ENCODE peak calls at places on chromosomes 5 and 9, in seven cellular contexts. U is spleen, E is Caco-2, C is right lobe of liver, Q is tibial nerve, N is psoas muscle, O is sigmoid colon. L is an unnamed sample. For H3K9me3 and H3K27me3, the result is how much of the 10 kb centered on the place peaks cover.

GRCh38 chr9:133693116-133693515 is 45.0 kb downstream of the SARDH start:
- DNase-seq in U (peak), E (no peak), C (no peak), Q (no peak), N (peak), O (no peak), L (no peak)

GRCh38 chr9:77598961-77599360 is 49.2 kb downstream of the GNA14 start:
- DNase-seq in U (no peak), E (no peak), C (no peak), Q (no peak), N (no peak), O (no peak), L (no peak)

GRCh38 chr9:35813434-35814105 is 1.3 kb downstream of the HINT2 start:
- DNase-seq in U (no peak), E (peak), C (no peak), Q (no peak), N (no peak), O (no peak), L (peak)

GRCh38 chr5:73783823-73784222 is 157.8 kb downstream of the ARHGEF28 start:
- DNase-seq in U (no peak), E (no peak), C (no peak), Q (no peak), N (no peak), O (no peak), L (no peak)

GRCh38 chr5:53063791-53064190 is 45.8 kb downstream of the MOCS2 start:
- DNase-seq in U (no peak), E (no peak), C (no peak), Q (no peak), N (no peak), O (no peak), L (no peak)

GRCh38 chr5:116343961-116344360 is 230.7 kb downstream of the SEMA6A start:
- DNase-seq in U (no peak), E (no peak), C (no peak), Q (no peak), N (no peak), O (no peak), L (no peak)

GRCh38 chr9:121620777-121621437 is 30.5 kb upstream of the DAB2IP start:
- DNase-seq in U (no peak), E (peak), C (no peak), Q (no peak), N (no peak), O (no peak), L (peak)

GRCh38 chr5:5304361-5305035 is 118.0 kb upstream of the ICE1 start:
- DNase-seq in U (no peak), E (no peak), C (no peak), Q (no peak), N (no peak), O (no peak), L (no peak)

GRCh38 chr9:14710804-14711203 is 11.7 kb downstream of the CER1 start:
- DNase-seq in U (no peak), E (no peak), C (no peak), Q (no peak), N (no peak), O (no peak), L (no peak)

GRCh38 chr9:18605763-18606162 is 131.8 kb downstream of the ADAMTSL1 start:
- DNase-seq in U (no peak), E (no peak), C (peak), Q (peak), N (peak), O (peak), L (no peak)

GRCh38 chr9:111937781-111938426 is 41.3 kb downstream of the UGCG start:
- DNase-seq in U (peak), E (no peak), C (peak), Q (peak), N (no peak), O (no peak), L (no peak)

GRCh38 chr9:38306899-38307298 is 85.6 kb upstream of the ALDH1B1 start:
- DNase-seq in U (no peak), E (no peak), C (no peak), Q (no peak), N (no peak), O (no peak), L (no peak)

GRCh38 chr9:19583890-19584289 is 175.1 kb downstream of the ACER2 start:
- DNase-seq in U (no peak), E (no peak), C (no peak), Q (no peak), N (no peak), O (no peak), L (no peak)

GRCh38 chr9:70484232-70485130 is 70.0 kb upstream of the KLF9 start:
- DNase-seq in U (no peak), E (peak), C (no peak), Q (peak), N (no peak), O (peak), L (peak)

GRCh38 chr9:8235489-8235888 is 435.9 kb upstream of the DMAC1 start:
- DNase-seq in U (no peak), E (no peak), C (no peak), Q (no peak), N (no peak), O (no peak), L (no peak)
- H3K9me3 ChIP-seq in U (under half), E (under half), C (under half), Q (under half), N (under half), O (under half), L (under half)

GRCh38 chr5:133817456-133817855 is 151.0 kb downstream of the C5orf15 start:
- DNase-seq in U (no peak), E (no peak), C (no peak), Q (no peak), N (peak), O (no peak), L (no peak)

GRCh38 chr5:133814152-133814551 is 154.3 kb downstream of the C5orf15 start:
- DNase-seq in U (no peak), E (no peak), C (no peak), Q (no peak), N (no peak), O (no peak), L (no peak)

GRCh38 chr5:133818869-133819600 is 149.4 kb downstream of the C5orf15 start:
- DNase-seq in U (no peak), E (no peak), C (no peak), Q (no peak), N (no peak), O (no peak), L (no peak)

GRCh38 chr5:133818031-133818431 is 150.4 kb downstream of the C5orf15 start:
- DNase-seq in U (no peak), E (no peak), C (peak), Q (peak), N (peak), O (peak), L (no peak)

DNA sequence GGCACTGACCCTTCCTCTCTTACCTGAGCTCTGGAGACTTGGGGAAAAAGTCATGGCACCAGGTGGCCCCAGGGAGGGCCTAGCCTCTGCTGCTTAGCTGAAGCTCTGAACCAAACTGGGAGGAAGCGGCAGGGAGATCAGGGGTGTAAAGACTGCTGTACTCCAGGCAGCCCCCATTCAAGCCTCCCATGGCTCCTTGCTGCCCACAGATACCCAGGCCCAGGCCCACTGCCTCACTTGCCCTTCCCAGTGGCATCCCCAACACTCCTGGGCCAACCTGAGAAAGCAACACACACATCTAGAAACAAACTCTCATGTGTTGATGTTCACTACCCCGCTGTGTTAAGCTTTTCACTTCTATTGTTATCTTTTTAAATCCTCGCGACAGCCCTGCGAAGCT is 151.6 kb downstream of the C5orf15 start:
- DNase-seq in U (no peak), E (no peak), C (no peak), Q (no peak), N (no peak), O (no peak), L (no peak)
- H3K27me3 ChIP-seq in U (under half), E (under half), C (under half), Q (under half), N (under half), O (under half), L (under half)

GRCh38 chr9:25827626-25828025 is 149.4 kb upstream of the TUSC1 start:
- DNase-seq in U (no peak), E (no peak), C (no peak), Q (no peak), N (no peak), O (no peak), L (no peak)
- H3K9me3 ChIP-seq in U (half or more), E (under half), C (under half), Q (under half), N (under half), O (under half), L (under half)

DNA sequence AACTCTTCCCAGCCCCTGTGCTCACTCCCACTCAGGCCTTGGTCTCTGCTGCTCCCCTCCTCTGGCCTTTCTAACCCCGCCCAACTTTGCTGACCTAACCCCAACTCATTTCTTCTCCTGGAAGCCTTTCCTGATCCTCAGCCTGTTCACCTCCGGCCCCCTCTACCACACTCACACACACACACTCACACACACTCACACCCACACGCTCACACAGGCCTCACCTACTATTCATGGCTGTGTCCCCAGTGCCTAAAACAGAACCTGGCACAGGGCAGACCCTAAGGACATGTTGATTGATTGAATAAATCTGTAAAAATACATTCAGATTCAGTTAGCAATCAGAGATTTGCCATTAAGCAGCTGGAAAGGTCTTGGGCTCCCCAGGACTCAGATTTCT is 28.5 kb upstream of the LHX2 start:
- DNase-seq in U (no peak), E (no peak), C (no peak), Q (no peak), N (no peak), O (no peak), L (no peak)
- H3K27me3 ChIP-seq in U (under half), E (under half), C (under half), Q (under half), N (under half), O (under half), L (under half)

GRCh38 chr9:126706698-126707053 is 92.9 kb downstream of the LMX1B start:
- DNase-seq in U (no peak), E (no peak), C (no peak), Q (no peak), N (no peak), O (no peak), L (no peak)
- H3K9me3 ChIP-seq in U (under half), E (under half), C (under half), Q (under half), N (under half), O (under half), L (under half)

L was measured in WERI-Rb-1.